ENCODE peak calls at places on chromosome 2, in nine cellular contexts. O is GM23338, D is kidney, T is PC-3, C is endothelial cell of umbilical vein, V is A673, I is cardiac muscle cell, R is pancreas, X is neural progenitor cell. B is an unnamed sample. For H3K4me1, the result is how much of the 10 kb centered on the place peaks cover.

GRCh38 chr2:141911485-141912066 is 219.2 kb downstream of the LRP1B start:
- DNase-seq in R (no peak), O (peak), C (peak), V (peak), D (no peak), T (peak), X (peak), I (peak), B (peak)

GRCh38 chr2:8551622-8552074 is 130.2 kb upstream of the ID2 start:
- DNase-seq in X (no peak), C (no peak), T (no peak), R (no peak), I (no peak), V (peak), O (no peak), D (no peak), B (peak)

GRCh38 chr2:151947524-151948165 is 119.4 kb upstream of the ARL5A start:
- DNase-seq in X (no peak), D (no peak), V (no peak), C (peak), I (peak), O (no peak), T (peak), R (no peak), B (no peak)

GRCh38 chr2:124678043-124678442 is 653.0 kb downstream of the CNTNAP5 start:
- DNase-seq in V (no peak), I (peak), T (no peak), R (no peak), X (peak), D (no peak), C (no peak), O (no peak), B (no peak)

GRCh38 chr2:50347355-50348044 is 684.4 kb downstream of the NRXN1 start:
- DNase-seq in V (peak), D (no peak), T (no peak), C (no peak), X (peak), O (peak), R (peak), I (peak), B (no peak)

GRCh38 chr2:185628985-185629384 is 109.6 kb upstream of the FSIP2 start:
- DNase-seq in T (peak), X (peak), I (no peak), O (peak), D (no peak), C (peak), R (no peak), V (peak), B (peak)

GRCh38 chr2:122451040-122451439 is 695.6 kb downstream of the TSN start:
- DNase-seq in D (no peak), T (peak), I (peak), V (peak), X (peak), C (peak), O (peak), R (no peak), B (peak)

GRCh38 chr2:13002536-13002935 is 285.8 kb downstream of the TRIB2 start:
- DNase-seq in V (no peak), O (no peak), C (peak), T (no peak), R (no peak), D (no peak), I (no peak), X (no peak), B (no peak)

GRCh38 chr2:175690113-175690716 is 311.9 kb downstream of the LNPK start:
- DNase-seq in O (peak), D (no peak), I (peak), R (no peak), X (peak), C (peak), T (peak), V (peak), B (no peak)

GRCh38 chr2:67215214-67215613 is 181.9 kb upstream of the ETAA1 start:
- DNase-seq in C (peak), R (peak), X (peak), D (no peak), V (peak), I (peak), T (peak), O (peak), B (peak)

DNA sequence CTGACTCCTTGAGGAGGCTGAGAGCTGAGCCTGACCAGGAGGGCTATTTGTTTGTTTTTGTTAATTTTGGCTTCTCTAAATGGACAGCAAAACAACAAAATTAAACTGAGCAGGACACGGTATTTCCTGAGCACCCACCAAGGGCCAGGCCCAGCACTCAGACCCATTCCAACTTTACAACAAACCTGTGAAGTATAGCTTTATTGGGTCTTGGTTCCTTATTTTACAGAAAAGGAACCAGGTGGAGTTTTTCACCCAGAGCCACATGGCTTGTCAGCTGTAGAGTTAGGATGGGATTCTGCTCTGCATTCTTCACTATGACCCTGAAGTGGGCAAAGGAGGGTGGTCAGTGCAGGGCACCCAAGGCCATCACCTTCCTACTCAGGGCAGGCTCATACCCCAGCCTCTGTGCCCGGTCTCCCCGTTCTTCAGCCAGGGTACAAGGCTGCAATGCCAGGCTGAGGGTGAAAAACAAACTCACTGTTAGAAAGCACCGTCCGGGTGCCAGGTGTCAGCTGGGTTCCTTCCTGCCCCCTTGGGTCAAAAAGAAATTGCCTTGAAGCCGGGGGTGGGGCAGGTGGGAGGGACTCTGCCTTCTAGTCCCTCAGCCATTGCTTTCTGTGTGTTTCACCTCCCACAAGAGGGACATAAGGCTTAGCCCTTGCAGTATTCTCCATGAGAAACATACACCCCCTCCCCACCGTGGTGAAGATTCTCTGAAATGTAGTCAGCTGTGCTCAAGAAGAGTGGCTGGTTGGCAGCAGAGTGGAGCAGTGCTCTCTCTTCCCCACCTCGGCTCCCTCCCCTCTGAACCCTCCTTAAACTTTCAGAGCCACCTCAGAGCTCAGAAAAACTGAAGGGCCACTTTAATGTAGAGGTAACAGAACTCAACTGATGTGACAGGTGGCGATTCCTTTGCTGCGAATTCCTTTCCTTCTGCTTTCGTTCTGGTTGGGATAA is 2.2 kb downstream of the PSD4 start:
- DNase-seq in T (no peak), V (no peak), C (no peak), R (no peak), X (no peak), I (no peak), D (no peak), O (no peak), B (no peak)
- H3K4me1 ChIP-seq in T (under half), V (under half), C (under half), R (under half), X (under half), I (under half), D (under half), O (under half), B (under half)

GRCh38 chr2:33617401-33617800 is 18.3 kb upstream of the FAM98A start:
- DNase-seq in C (no peak), D (no peak), V (no peak), X (no peak), O (no peak), R (no peak), T (no peak), I (no peak), B (no peak)

GRCh38 chr2:33619028-33619427 is 19.9 kb upstream of the FAM98A start:
- DNase-seq in I (no peak), D (no peak), V (no peak), C (no peak), R (no peak), O (no peak), T (no peak), X (no peak), B (no peak)

GRCh38 chr2:33616873-33617272 is 17.8 kb upstream of the FAM98A start:
- DNase-seq in T (no peak), R (no peak), D (no peak), X (no peak), V (no peak), I (no peak), C (no peak), O (no peak), B (no peak)

GRCh38 chr2:33614190-33614589 is 15.1 kb upstream of the FAM98A start:
- DNase-seq in I (peak), R (no peak), V (no peak), O (peak), C (no peak), X (no peak), T (no peak), D (no peak), B (no peak)

DNA sequence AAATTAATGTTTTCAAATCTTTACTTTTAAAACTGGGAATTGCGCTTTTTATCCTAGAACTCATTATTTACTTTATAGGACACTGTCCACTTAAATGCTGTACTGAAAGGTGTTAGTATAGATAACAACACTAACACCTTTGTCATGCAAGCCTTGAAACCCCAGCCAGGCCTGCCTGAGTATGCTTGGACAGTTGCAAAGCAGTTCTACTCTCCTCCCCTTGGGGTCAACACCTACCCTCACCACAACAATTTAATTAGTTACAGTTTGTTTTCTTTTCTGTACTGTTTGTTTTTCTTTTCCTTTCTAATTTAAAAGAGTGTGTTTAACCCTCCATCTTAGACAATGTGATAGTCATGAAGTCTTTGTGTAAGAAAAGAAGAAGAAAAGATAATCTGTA is 18.9 kb upstream of the FAM98A start:
- DNase-seq in R (no peak), V (no peak), D (no peak), X (no peak), C (no peak), I (no peak), O (no peak), T (no peak), B (no peak)
- H3K4me1 ChIP-seq in R (under half), V (under half), D (under half), X (under half), C (under half), I (under half), O (under half), T (under half), B (under half)

DNA sequence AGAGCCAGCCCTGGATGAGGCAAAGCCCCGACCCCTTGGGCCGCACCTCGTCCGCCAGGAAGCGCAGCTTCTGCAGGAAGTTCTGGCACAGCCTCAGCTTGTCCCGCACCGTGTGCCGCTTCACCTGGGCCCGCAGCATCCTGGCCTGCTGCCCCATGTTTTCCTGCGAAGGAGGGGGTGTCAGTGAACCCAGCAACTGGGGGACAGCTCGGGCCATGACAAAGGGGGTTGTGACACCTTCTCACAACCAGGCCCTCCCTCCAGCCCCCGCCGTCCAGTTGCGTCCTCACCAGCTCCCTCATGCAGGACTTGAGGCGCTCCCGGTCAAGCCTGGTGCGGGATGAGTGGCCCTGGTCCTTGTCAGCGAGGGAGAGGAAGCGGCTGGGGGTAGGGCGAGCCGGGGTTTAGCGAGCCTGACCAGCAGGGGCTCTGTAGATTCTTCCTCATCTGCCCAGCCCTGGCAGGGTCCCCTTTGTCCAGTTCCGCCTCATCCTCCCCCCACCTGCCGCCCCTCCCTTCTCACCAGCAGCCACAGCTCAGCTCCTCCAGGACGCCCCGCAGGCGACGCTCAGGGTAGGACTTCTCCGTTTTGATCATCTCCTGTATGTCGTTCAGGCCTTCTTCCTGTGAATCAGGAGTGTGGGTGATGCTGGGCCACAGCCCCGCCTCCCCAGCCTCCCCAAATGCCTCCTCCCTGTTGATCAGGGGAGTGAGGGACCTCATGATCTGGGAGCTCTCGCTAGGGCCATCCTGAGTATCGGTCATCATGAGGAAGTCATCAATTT is 606 bp downstream of the OTOF start:
- DNase-seq in O (peak), I (no peak), C (no peak), X (peak), T (no peak), V (no peak), D (peak), R (peak), B (no peak)
- H3K4me1 ChIP-seq in O (under half), I (under half), C (under half), X (under half), T (under half), V (under half), D (under half), R (under half), B (under half)

GRCh38 chr2:45938649-45939511 is 287.4 kb downstream of the PRKCE start:
- DNase-seq in O (peak), C (peak), X (peak), R (no peak), V (peak), T (peak), D (peak), I (peak), B (peak)
- H3K4me1 ChIP-seq in O (under half), C (under half), X (under half), R (under half), V (under half), T (under half), D (under half), I (under half), B (under half)

GRCh38 chr2:105754011-105754410 is 9.3 kb downstream of the NCK2 start:
- DNase-seq in C (no peak), V (no peak), I (no peak), R (no peak), O (no peak), X (no peak), D (no peak), T (no peak), B (no peak)
- H3K4me1 ChIP-seq in C (under half), V (under half), I (under half), R (under half), O (under half), X (under half), D (under half), T (under half), B (under half)

GRCh38 chr2:88199912-88200682 is 30.0 kb downstream of the THNSL2 start:
- DNase-seq in C (no peak), I (peak), X (peak), D (no peak), V (no peak), R (no peak), T (no peak), O (peak), B (peak)

GRCh38 chr2:88196490-88197087 is 26.4 kb downstream of the THNSL2 start:
- DNase-seq in T (no peak), R (no peak), D (no peak), X (no peak), I (no peak), V (no peak), O (no peak), C (no peak), B (no peak)

GRCh38 chr2:88195247-88195646 is 25.1 kb downstream of the THNSL2 start:
- DNase-seq in C (no peak), V (no peak), I (no peak), R (no peak), O (no peak), T (no peak), X (no peak), D (no peak), B (no peak)

GRCh38 chr2:88197732-88198131 is 27.6 kb downstream of the THNSL2 start:
- DNase-seq in X (no peak), C (no peak), R (no peak), V (no peak), O (no peak), T (no peak), I (no peak), D (no peak), B (no peak)

GRCh38 chr2:88198308-88198707 is 28.2 kb downstream of the THNSL2 start:
- DNase-seq in X (no peak), I (no peak), R (no peak), T (no peak), O (no peak), V (no peak), D (no peak), C (no peak), B (no peak)
- H3K4me1 ChIP-seq in X (under half), I (under half), R (under half), T (under half), O (under half), V (under half), D (under half), C (under half), B (under half)